ENCODE peak calls at places on chromosomes 3 and 15, in six cellular contexts. One of them, this sample, is unnamed.

GRCh38 chr3:87548271-87548670 is 271.9 kb upstream of the POU1F1 start:
- DNase-seq in HFF-Myc: no peak
- DNase-seq in sigmoid colon: no peak
- DNase-seq in cardiac fibroblast: no peak
- DNase-seq in heart left ventricle: no peak
- DNase-seq in mucosa of descending colon: no peak
- DNase-seq in this sample: no peak

GRCh38 chr3:143261848-143262247 is 142.3 kb downstream of the CHST2 start:
- DNase-seq in HFF-Myc: no peak
- DNase-seq in sigmoid colon: no peak
- DNase-seq in cardiac fibroblast: no peak
- DNase-seq in heart left ventricle: no peak
- DNase-seq in mucosa of descending colon: no peak
- DNase-seq in this sample: no peak

GRCh38 chr3:24514139-24514538 is 19.5 kb upstream of the THRB start:
- DNase-seq in HFF-Myc: no peak
- DNase-seq in sigmoid colon: no peak
- DNase-seq in cardiac fibroblast: no peak
- DNase-seq in heart left ventricle: no peak
- DNase-seq in mucosa of descending colon: no peak
- DNase-seq in this sample: no peak

GRCh38 chr3:48402281-48402732 is 27.6 kb downstream of the PLXNB1 start:
- DNase-seq in HFF-Myc: peak; percentile 46
- DNase-seq in sigmoid colon: peak; percentile 98
- DNase-seq in cardiac fibroblast: peak; percentile 89
- DNase-seq in heart left ventricle: peak; percentile 61
- DNase-seq in mucosa of descending colon: peak; percentile 51
- DNase-seq in this sample: peak; percentile 77

GRCh38 chr3:20652249-20652648 is 466.2 kb upstream of the SGO1 start:
- DNase-seq in HFF-Myc: no peak
- DNase-seq in sigmoid colon: no peak
- DNase-seq in cardiac fibroblast: no peak
- DNase-seq in heart left ventricle: no peak
- DNase-seq in mucosa of descending colon: no peak
- DNase-seq in this sample: no peak

GRCh38 chr3:124277516-124277890 is 285.6 kb upstream of the ROPN1 start:
- DNase-seq in HFF-Myc: no peak
- DNase-seq in sigmoid colon: no peak
- DNase-seq in cardiac fibroblast: peak; percentile 78
- DNase-seq in heart left ventricle: peak; percentile 52
- DNase-seq in mucosa of descending colon: peak; percentile 36
- DNase-seq in this sample: no peak

GRCh38 chr15:88627463-88627862 is 6.3 kb downstream of the AEN start:
- DNase-seq in HFF-Myc: no peak
- DNase-seq in sigmoid colon: peak; percentile 9
- DNase-seq in cardiac fibroblast: no peak
- DNase-seq in heart left ventricle: no peak
- DNase-seq in mucosa of descending colon: peak; percentile 37
- DNase-seq in this sample: no peak

GRCh38 chr3:134462236-134463059 is 23.3 kb downstream of the ANAPC13 start:
- DNase-seq in HFF-Myc: no peak
- DNase-seq in sigmoid colon: no peak
- DNase-seq in cardiac fibroblast: peak; percentile 79
- DNase-seq in heart left ventricle: no peak
- DNase-seq in mucosa of descending colon: no peak
- DNase-seq in this sample: peak; percentile 82

GRCh38 chr3:175434591-175434990 is 575.5 kb downstream of the NAALADL2 start:
- DNase-seq in HFF-Myc: no peak
- DNase-seq in sigmoid colon: no peak
- DNase-seq in cardiac fibroblast: no peak
- DNase-seq in heart left ventricle: no peak
- DNase-seq in mucosa of descending colon: no peak
- DNase-seq in this sample: peak; percentile 75

GRCh38 chr3:157856078-157856939 is 249.9 kb downstream of the SHOX2 start:
- DNase-seq in HFF-Myc: no peak
- DNase-seq in sigmoid colon: no peak
- DNase-seq in cardiac fibroblast: no peak
- DNase-seq in heart left ventricle: no peak
- DNase-seq in mucosa of descending colon: no peak
- DNase-seq in this sample: peak; percentile 11

GRCh38 chr15:41978534-41978933 is 6.2 kb upstream of the EHD4 start:
- DNase-seq in HFF-Myc: no peak
- DNase-seq in sigmoid colon: no peak
- DNase-seq in cardiac fibroblast: no peak
- DNase-seq in heart left ventricle: no peak
- DNase-seq in mucosa of descending colon: no peak
- DNase-seq in this sample: no peak

GRCh38 chr15:61205427-61205826 is 23.7 kb downstream of the RORA start:
- DNase-seq in HFF-Myc: no peak
- DNase-seq in sigmoid colon: no peak
- DNase-seq in cardiac fibroblast: no peak
- DNase-seq in heart left ventricle: no peak
- DNase-seq in mucosa of descending colon: no peak
- DNase-seq in this sample: no peak

GRCh38 chr3:195616681-195617080 is 32.9 kb upstream of the APOD start:
- DNase-seq in HFF-Myc: no peak
- DNase-seq in sigmoid colon: no peak
- DNase-seq in cardiac fibroblast: no peak
- DNase-seq in heart left ventricle: no peak
- DNase-seq in mucosa of descending colon: peak; percentile 49
- DNase-seq in this sample: no peak

GRCh38 chr3:123678108-123678511 is 93.3 kb upstream of the HACD2 start:
- DNase-seq in HFF-Myc: peak; percentile 49
- DNase-seq in sigmoid colon: no peak
- DNase-seq in cardiac fibroblast: peak; percentile 61
- DNase-seq in heart left ventricle: no peak
- DNase-seq in mucosa of descending colon: no peak
- DNase-seq in this sample: peak; percentile 94

GRCh38 chr3:13040381-13041074 is 32.7 kb downstream of the IQSEC1 start:
- DNase-seq in HFF-Myc: no peak
- DNase-seq in sigmoid colon: no peak
- DNase-seq in cardiac fibroblast: no peak
- DNase-seq in heart left ventricle: no peak
- DNase-seq in mucosa of descending colon: no peak
- DNase-seq in this sample: no peak

GRCh38 chr15:67550522-67550921 is 8.0 kb downstream of the MAP2K5 start:
- DNase-seq in HFF-Myc: no peak
- DNase-seq in sigmoid colon: no peak
- DNase-seq in cardiac fibroblast: peak; percentile 17
- DNase-seq in heart left ventricle: peak; percentile 35
- DNase-seq in mucosa of descending colon: no peak
- DNase-seq in this sample: no peak

GRCh38 chr15:39747326-39747725 is 35.3 kb downstream of the FSIP1 start:
- DNase-seq in HFF-Myc: no peak
- DNase-seq in sigmoid colon: no peak
- DNase-seq in cardiac fibroblast: peak; percentile 71
- DNase-seq in heart left ventricle: no peak
- DNase-seq in mucosa of descending colon: no peak
- DNase-seq in this sample: peak; percentile 26

GRCh38 chr15:101180620-101181307 is 71.1 kb downstream of the CHSY1 start:
- DNase-seq in HFF-Myc: no peak
- DNase-seq in sigmoid colon: no peak
- DNase-seq in cardiac fibroblast: no peak
- DNase-seq in heart left ventricle: no peak
- DNase-seq in mucosa of descending colon: no peak
- DNase-seq in this sample: no peak

GRCh38 chr15:101179341-101180153 is 72.3 kb downstream of the CHSY1 start:
- DNase-seq in HFF-Myc: no peak
- DNase-seq in sigmoid colon: no peak
- DNase-seq in cardiac fibroblast: peak; percentile 48
- DNase-seq in heart left ventricle: no peak
- DNase-seq in mucosa of descending colon: no peak
- DNase-seq in this sample: peak; percentile 66

GRCh38 chr15:101183226-101183925 is 68.5 kb downstream of the CHSY1 start:
- DNase-seq in HFF-Myc: no peak
- DNase-seq in sigmoid colon: no peak
- DNase-seq in cardiac fibroblast: peak; percentile 68
- DNase-seq in heart left ventricle: no peak
- DNase-seq in mucosa of descending colon: no peak
- DNase-seq in this sample: peak; percentile 77

GRCh38 chr15:101182215-101182614 is 69.6 kb downstream of the CHSY1 start:
- DNase-seq in HFF-Myc: no peak
- DNase-seq in sigmoid colon: no peak
- DNase-seq in cardiac fibroblast: no peak
- DNase-seq in heart left ventricle: no peak
- DNase-seq in mucosa of descending colon: no peak
- DNase-seq in this sample: no peak

GRCh38 chr15:101181349-101181748 is 70.5 kb downstream of the CHSY1 start:
- DNase-seq in HFF-Myc: no peak
- DNase-seq in sigmoid colon: no peak
- DNase-seq in cardiac fibroblast: no peak
- DNase-seq in heart left ventricle: no peak
- DNase-seq in mucosa of descending colon: no peak
- DNase-seq in this sample: no peak
- H3K4me3 ChIP-seq in HFF-Myc: no peak overlapping the region
- H3K4me3 ChIP-seq in sigmoid colon: no peak overlapping the region
- H3K4me3 ChIP-seq in cardiac fibroblast: no peak overlapping the region
- H3K4me3 ChIP-seq in heart left ventricle: no peak overlapping the region
- H3K4me3 ChIP-seq in mucosa of descending colon: no peak overlapping the region
- H3K4me3 ChIP-seq in this sample: no peak overlapping the region

GRCh38 chr15:29665441-29665985 is 156.8 kb downstream of the TJP1 start:
- DNase-seq in HFF-Myc: no peak
- DNase-seq in sigmoid colon: no peak
- DNase-seq in cardiac fibroblast: peak; percentile 32
- DNase-seq in heart left ventricle: no peak
- DNase-seq in mucosa of descending colon: no peak
- DNase-seq in this sample: no peak

GRCh38 chr15:29669823-29670222 is 152.4 kb downstream of the TJP1 start:
- DNase-seq in HFF-Myc: no peak
- DNase-seq in sigmoid colon: no peak
- DNase-seq in cardiac fibroblast: peak; percentile 18
- DNase-seq in heart left ventricle: no peak
- DNase-seq in mucosa of descending colon: no peak
- DNase-seq in this sample: no peak

GRCh38 chr15:29666241-29666640 is 156.0 kb downstream of the TJP1 start:
- DNase-seq in HFF-Myc: no peak
- DNase-seq in sigmoid colon: no peak
- DNase-seq in cardiac fibroblast: no peak
- DNase-seq in heart left ventricle: no peak
- DNase-seq in mucosa of descending colon: no peak
- DNase-seq in this sample: no peak

GRCh38 chr15:29670266-29670665 is 152.0 kb downstream of the TJP1 start:
- DNase-seq in HFF-Myc: no peak
- DNase-seq in sigmoid colon: no peak
- DNase-seq in cardiac fibroblast: no peak
- DNase-seq in heart left ventricle: no peak
- DNase-seq in mucosa of descending colon: no peak
- DNase-seq in this sample: no peak

GRCh38 chr15:29668120-29668602 is 154.1 kb downstream of the TJP1 start:
- DNase-seq in HFF-Myc: peak; percentile 56
- DNase-seq in sigmoid colon: peak; percentile 76
- DNase-seq in cardiac fibroblast: peak; percentile 92
- DNase-seq in heart left ventricle: peak; percentile 73
- DNase-seq in mucosa of descending colon: peak; percentile 72
- DNase-seq in this sample: peak; percentile 92
- TF ChIP-seq CTCF in HFF-Myc: peak; percentile 72
- TF ChIP-seq CTCF in sigmoid colon: peak; percentile 40
- TF ChIP-seq CTCF in cardiac fibroblast: peak; percentile 90
- TF ChIP-seq CTCF in heart left ventricle: peak; percentile 79
- TF ChIP-seq CTCF in mucosa of descending colon: peak; percentile 46
- TF ChIP-seq CTCF in this sample: peak; percentile 93

GRCh38 chr15:74775894-74776293 is 6.0 kb upstream of the CSK start:
- DNase-seq in HFF-Myc: no peak
- DNase-seq in sigmoid colon: no peak
- DNase-seq in cardiac fibroblast: no peak
- DNase-seq in heart left ventricle: no peak
- DNase-seq in mucosa of descending colon: no peak
- DNase-seq in this sample: no peak

GRCh38 chr15:74776851-74777768 is 4.8 kb upstream of the CSK start:
- DNase-seq in HFF-Myc: no peak
- DNase-seq in sigmoid colon: no peak
- DNase-seq in cardiac fibroblast: peak; percentile 31
- DNase-seq in heart left ventricle: no peak
- DNase-seq in mucosa of descending colon: no peak
- DNase-seq in this sample: no peak

GRCh38 chr15:74778599-74778970 is 3.3 kb upstream of the CSK start:
- DNase-seq in HFF-Myc: no peak
- DNase-seq in sigmoid colon: no peak
- DNase-seq in cardiac fibroblast: no peak
- DNase-seq in heart left ventricle: no peak
- DNase-seq in mucosa of descending colon: no peak
- DNase-seq in this sample: no peak

GRCh38 chr15:74779162-74779648 is 2.7 kb upstream of the CSK start:
- DNase-seq in HFF-Myc: no peak
- DNase-seq in sigmoid colon: no peak
- DNase-seq in cardiac fibroblast: no peak
- DNase-seq in heart left ventricle: no peak
- DNase-seq in mucosa of descending colon: no peak
- DNase-seq in this sample: no peak

DNA sequence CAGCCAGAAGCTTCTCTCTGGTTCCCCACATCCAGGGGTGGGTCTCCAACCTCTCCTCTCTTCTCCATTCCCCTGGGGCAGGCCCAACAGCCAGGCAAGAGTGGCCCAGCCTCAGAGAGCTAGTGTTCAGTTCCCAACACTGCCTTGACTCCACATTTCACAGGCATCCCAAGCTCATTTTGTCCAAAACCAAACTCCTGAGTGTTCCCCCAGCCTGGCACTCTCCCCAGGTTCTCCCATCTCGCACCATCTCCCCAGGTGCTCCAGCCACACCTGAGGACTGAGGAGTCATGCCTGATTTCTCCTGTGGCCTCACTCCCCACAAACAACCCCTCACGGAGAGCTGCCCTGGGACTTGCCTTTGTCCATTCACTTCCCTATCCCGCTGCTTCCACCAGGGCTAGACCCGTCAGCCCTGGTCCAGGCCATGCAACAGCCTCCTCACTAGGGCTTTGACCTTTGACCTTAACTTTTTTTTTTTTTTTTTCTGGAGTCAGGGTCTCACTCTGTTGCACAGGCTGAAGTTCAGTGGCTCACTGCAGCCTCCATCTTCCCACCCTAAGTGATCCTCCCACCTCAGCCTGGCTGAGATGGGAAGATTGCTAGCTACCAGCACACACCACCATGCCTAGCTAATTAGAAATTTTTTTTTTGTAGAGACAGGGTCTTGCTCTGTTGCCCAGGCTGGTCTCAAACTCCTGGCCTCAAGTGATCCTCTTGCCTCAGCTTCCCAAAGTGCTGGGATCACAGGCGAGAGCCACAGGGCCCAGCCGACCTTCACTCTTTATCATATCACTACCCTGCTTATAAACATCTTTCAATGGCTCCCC is 3.9 kb upstream of the CSK start:
- DNase-seq in HFF-Myc: no peak
- DNase-seq in sigmoid colon: no peak
- DNase-seq in cardiac fibroblast: no peak
- DNase-seq in heart left ventricle: no peak
- DNase-seq in mucosa of descending colon: no peak
- DNase-seq in this sample: no peak
- H3K4me3 ChIP-seq in HFF-Myc: no peak overlapping the region
- H3K4me3 ChIP-seq in sigmoid colon: no peak overlapping the region
- H3K4me3 ChIP-seq in cardiac fibroblast: no peak overlapping the region
- H3K4me3 ChIP-seq in heart left ventricle: no peak overlapping the region
- H3K4me3 ChIP-seq in mucosa of descending colon: no peak overlapping the region
- H3K4me3 ChIP-seq in this sample: no peak overlapping the region

DNA sequence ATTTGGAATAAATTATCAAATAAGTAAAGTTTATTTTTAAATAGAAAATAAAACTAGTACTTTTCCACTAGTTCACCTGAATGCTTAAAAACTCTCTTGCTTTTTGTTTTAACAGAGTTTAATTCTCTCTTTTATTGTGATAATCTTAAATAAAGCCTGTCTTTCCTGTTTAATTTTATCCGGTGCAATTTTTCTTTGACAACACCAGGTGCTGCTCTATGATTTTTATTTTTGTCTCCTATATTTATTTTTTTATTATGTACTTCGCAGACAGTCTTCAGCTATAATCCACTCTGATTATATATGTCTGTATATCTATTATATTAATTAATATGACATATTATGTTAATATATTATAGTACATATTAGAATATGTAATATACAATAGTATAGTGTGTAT is 1293.0 kb upstream of the EPHA6 start:
- DNase-seq in HFF-Myc: no peak
- DNase-seq in sigmoid colon: no peak
- DNase-seq in cardiac fibroblast: no peak
- DNase-seq in heart left ventricle: no peak
- DNase-seq in mucosa of descending colon: no peak
- DNase-seq in this sample: no peak
- TF ChIP-seq CTCF in HFF-Myc: no peak
- TF ChIP-seq CTCF in sigmoid colon: no peak
- TF ChIP-seq CTCF in cardiac fibroblast: no peak
- TF ChIP-seq CTCF in heart left ventricle: no peak
- TF ChIP-seq CTCF in mucosa of descending colon: no peak
- TF ChIP-seq CTCF in this sample: no peak